ENCODE peak calls at places on chromosomes 12 and 14, in seven cellular contexts. L is CD8-positive, alpha-beta T cell; U is adrenal gland; I is effector memory CD4-positive, alpha-beta T cell; E is fibroblast of lung; S is ovary; J is neuronal stem cell. N is an unnamed sample. For H3K4me1, the result is how much of the 10 kb centered on the place peaks cover.

GRCh38 chr12:103915306-103915705 is 14.9 kb upstream of the HSP90B1 start:
- DNase-seq in J (no peak), L (no peak), U (peak), I (no peak), E (peak), S (no peak), N (no peak)

GRCh38 chr14:92914087-92914656 is 8.8 kb upstream of the CHGA start:
- DNase-seq in J (peak), U (peak), S (peak), I (no peak), L (no peak), E (peak), N (peak)

GRCh38 chr14:34539407-34540180 is at the start of gene EAPP:
- DNase-seq in J (peak), S (peak), U (peak), E (peak), L (peak), I (peak), N (peak)

GRCh38 chr12:48903363-48903981 is 21.8 kb downstream of the FKBP11 start:
- DNase-seq in S (no peak), I (no peak), L (no peak), J (no peak), U (peak), E (no peak), N (no peak)

GRCh38 chr12:45612044-45612794 is 117.3 kb upstream of the ARID2 start:
- DNase-seq in L (no peak), S (no peak), U (no peak), I (no peak), E (no peak), J (no peak), N (no peak)

GRCh38 chr12:49917126-49917787 is 13.6 kb upstream of the FAIM2 start:
- DNase-seq in I (no peak), U (no peak), L (no peak), S (peak), J (no peak), E (no peak), N (no peak)

GRCh38 chr14:51211149-51211548 is 28.9 kb upstream of the TMX1 start:
- DNase-seq in I (no peak), U (no peak), J (no peak), S (no peak), E (peak), L (no peak), N (no peak)

GRCh38 chr12:23113781-23114180 is 488.8 kb downstream of the ETNK1 start:
- DNase-seq in L (no peak), S (no peak), I (no peak), E (no peak), J (no peak), U (no peak), N (no peak)

GRCh38 chr12:100437038-100437841 is 36.4 kb upstream of the NR1H4 start:
- DNase-seq in S (no peak), U (no peak), J (no peak), L (no peak), I (no peak), E (no peak), N (no peak)

GRCh38 chr12:91542048-91542447 is 359.4 kb upstream of the DCN start:
- DNase-seq in S (no peak), E (no peak), I (no peak), L (no peak), U (no peak), J (no peak), N (no peak)

GRCh38 chr14:31894351-31894750 is 182.8 kb upstream of the ARHGAP5 start:
- DNase-seq in I (no peak), S (no peak), E (no peak), U (no peak), L (no peak), J (no peak), N (no peak)

GRCh38 chr12:108193922-108194321 is 64.8 kb downstream of the WSCD2 start:
- DNase-seq in J (peak), I (no peak), S (no peak), L (no peak), U (peak), E (peak), N (peak)

GRCh38 chr12:117778656-117779055 is 190.1 kb downstream of the KSR2 start:
- DNase-seq in L (no peak), S (no peak), J (no peak), E (no peak), U (no peak), I (no peak), N (no peak)

DNA sequence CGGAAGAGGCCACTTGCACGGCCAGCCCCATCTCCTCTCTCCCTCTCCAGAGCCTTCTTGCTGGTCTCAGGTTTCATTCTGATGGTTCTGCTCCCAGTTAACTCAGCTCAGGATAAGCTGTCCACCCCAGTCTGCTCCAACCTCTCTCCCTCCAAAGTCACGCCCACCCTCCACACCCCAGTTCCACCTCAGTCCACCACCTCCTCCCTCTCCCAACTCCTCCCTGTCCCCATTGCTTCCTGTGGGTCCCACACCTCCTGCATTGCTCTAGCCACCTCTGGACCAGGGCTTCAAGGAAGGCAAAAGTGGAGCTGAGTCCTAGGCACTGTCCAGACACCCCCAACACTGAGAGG is 13.1 kb downstream of the KRT71 start:
- DNase-seq in L (no peak), U (no peak), S (no peak), J (no peak), I (no peak), E (no peak), N (no peak)
- H3K27ac ChIP-seq in L (no peak), U (no peak), S (no peak), J (no peak), I (no peak), E (no peak), N (no peak)

GRCh38 chr12:24232531-24232930 is 283.1 kb upstream of the SOX5 start:
- DNase-seq in I (no peak), S (no peak), E (no peak), U (no peak), J (no peak), L (no peak), N (no peak)
- H3K4me1 ChIP-seq in I (under half), S (under half), E (under half), U (under half), J (under half), L (under half), N (under half)

GRCh38 chr14:69713127-69713800 is 53.7 kb upstream of the SRSF5 start:
- DNase-seq in L (no peak), E (no peak), S (no peak), U (no peak), J (peak), I (no peak), N (peak)

GRCh38 chr14:69713976-69714716 is 52.8 kb upstream of the SRSF5 start:
- DNase-seq in S (no peak), L (no peak), U (no peak), J (no peak), I (no peak), E (no peak), N (no peak)

GRCh38 chr14:69711471-69712216 is 55.3 kb upstream of the SRSF5 start:
- DNase-seq in I (no peak), J (no peak), E (no peak), L (no peak), S (no peak), U (peak), N (no peak)

GRCh38 chr14:69712217-69712565 is 54.8 kb upstream of the SRSF5 start:
- DNase-seq in L (no peak), E (no peak), I (no peak), S (no peak), J (no peak), U (no peak), N (no peak)

DNA sequence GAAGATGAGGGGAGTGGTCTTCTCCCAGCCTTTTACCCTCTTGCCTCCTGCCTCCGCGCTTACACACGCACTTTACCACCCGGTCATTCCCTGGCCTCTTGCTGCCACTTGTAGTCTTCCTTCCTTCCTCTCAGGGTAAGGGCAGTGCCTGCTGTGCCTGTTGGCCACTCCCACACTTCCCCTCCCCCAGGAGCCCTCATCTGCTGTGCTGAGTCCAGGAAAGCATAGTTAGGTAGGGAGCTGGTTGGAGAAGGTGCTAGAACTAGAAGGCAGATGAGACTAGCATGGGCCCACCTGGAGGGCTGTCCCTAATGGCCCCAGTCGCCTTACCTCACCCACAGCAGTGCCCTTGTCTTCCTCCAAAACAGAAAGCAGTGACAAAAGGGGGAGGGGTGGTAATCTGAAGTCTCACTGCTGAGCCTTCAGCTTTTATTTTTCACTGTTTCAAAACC is 54.3 kb upstream of the SRSF5 start:
- DNase-seq in U (peak), E (no peak), I (no peak), S (no peak), L (no peak), J (no peak), N (peak)
- H3K27ac ChIP-seq in U (no peak), E (no peak), I (no peak), S (peak), L (no peak), J (peak), N (peak)

GRCh38 chr14:36661506-36662257 is at the start of gene PAX9:
- DNase-seq in E (peak), I (no peak), J (peak), S (peak), L (no peak), U (peak), N (peak)

GRCh38 chr14:36664322-36665193 is 2.9 kb downstream of the PAX9 start:
- DNase-seq in E (no peak), L (no peak), I (no peak), J (no peak), U (no peak), S (no peak), N (no peak)

GRCh38 chr14:36662258-36662542 is 540 bp downstream of the PAX9 start:
- DNase-seq in I (no peak), U (no peak), L (no peak), E (no peak), S (no peak), J (no peak), N (no peak)

GRCh38 chr14:36663404-36664321 is 2.0 kb downstream of the PAX9 start:
- DNase-seq in I (no peak), S (no peak), U (no peak), J (no peak), L (no peak), E (no peak), N (no peak)

GRCh38 chr14:36662543-36663403 is 1.1 kb downstream of the PAX9 start:
- DNase-seq in J (no peak), S (no peak), U (no peak), I (no peak), E (no peak), L (no peak), N (no peak)
- H3K4me1 ChIP-seq in J (under half), S (under half), U (under half), I (under half), E (under half), L (under half), N (under half)

GRCh38 chr14:81402123-81402495 is 2.0 kb upstream of the STON2 start:
- DNase-seq in S (no peak), E (peak), J (no peak), I (no peak), L (no peak), U (no peak), N (no peak)
- H3K27ac ChIP-seq in S (no peak), E (peak), J (no peak), I (no peak), L (no peak), U (no peak), N (peak)

GRCh38 chr14:105337966-105338365 is 23.4 kb downstream of the PACS2 start:
- DNase-seq in S (peak), U (peak), I (no peak), J (no peak), L (no peak), E (no peak), N (no peak)
- H3K4me1 ChIP-seq in S (under half), U (under half), I (under half), J (under half), L (under half), E (under half), N (under half)